ENCODE peak calls at places on chromosomes 3 and 15, in six cellular contexts. I, Q, R, N, Z and D are unnamed samples.
A peak's percentile ranks its signal among the peaks of the same experiment; 100 is the strongest.

GRCh38 chr3:82474711-82475110 is 713.3 kb upstream of the GBE1 start:
- DNase-seq in I (no peak), Q (no peak), R (peak; percentile 16), N (no peak), Z (no peak), D (no peak)

GRCh38 chr3:71101014-71101413 is 482.5 kb downstream of the FOXP1 start:
- DNase-seq in I (no peak), Q (no peak), R (peak; percentile 49), N (no peak), Z (no peak), D (no peak)

GRCh38 chr3:133989931-133990702 is 39.6 kb downstream of the SLCO2A1 start:
- DNase-seq in I (no peak), Q (no peak), R (no peak), N (no peak), Z (no peak), D (no peak)

GRCh38 chr3:82643948-82644347 is 882.5 kb upstream of the GBE1 start:
- DNase-seq in I (peak; percentile 46), Q (no peak), R (peak; percentile 26), N (peak; percentile 8), Z (no peak), D (no peak)

GRCh38 chr3:154210986-154211385 is 89.8 kb downstream of the ARHGEF26 start:
- DNase-seq in I (no peak), Q (no peak), R (no peak), N (no peak), Z (no peak), D (no peak)

GRCh38 chr3:197463279-197463678 is 92.5 kb downstream of the BDH1 start:
- DNase-seq in I (no peak), Q (no peak), R (no peak), N (no peak), Z (no peak), D (no peak)

GRCh38 chr3:159853506-159853864 is 135.2 kb upstream of the IL12A start:
- DNase-seq in I (no peak), Q (no peak), R (no peak), N (no peak), Z (no peak), D (no peak)

GRCh38 chr3:54356299-54357037 is 234.1 kb downstream of the CACNA2D3 start:
- DNase-seq in I (peak; percentile 29), Q (peak; percentile 18), R (no peak), N (no peak), Z (no peak), D (peak; percentile 56)

DNA sequence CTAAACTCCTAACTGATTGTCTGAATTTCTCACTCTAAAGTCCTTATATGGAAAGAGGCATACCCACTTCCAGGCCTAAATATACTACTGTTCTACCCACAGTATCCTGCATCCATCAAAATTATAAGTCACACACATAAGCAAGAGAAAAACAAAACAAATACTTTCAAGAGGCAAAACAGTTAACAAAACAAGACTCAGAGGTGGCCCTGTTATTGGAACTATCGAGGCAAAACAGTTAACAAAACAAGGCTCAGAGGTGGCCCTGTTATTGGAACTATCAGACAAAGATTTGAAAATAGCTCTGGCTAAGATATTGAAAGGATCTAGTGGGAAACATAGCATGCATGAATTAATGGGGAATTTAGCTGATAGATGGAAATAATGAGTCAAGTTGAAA is 224.2 kb upstream of the CGNL1 start:
- DNase-seq in I (no peak), Q (no peak), R (no peak), N (no peak), Z (no peak), D (no peak)
- H3K4me3 ChIP-seq in I (no peak overlapping the region), Q (no peak overlapping the region), R (no peak overlapping the region), N (no peak overlapping the region), Z (no peak overlapping the region), D (no peak overlapping the region)

DNA sequence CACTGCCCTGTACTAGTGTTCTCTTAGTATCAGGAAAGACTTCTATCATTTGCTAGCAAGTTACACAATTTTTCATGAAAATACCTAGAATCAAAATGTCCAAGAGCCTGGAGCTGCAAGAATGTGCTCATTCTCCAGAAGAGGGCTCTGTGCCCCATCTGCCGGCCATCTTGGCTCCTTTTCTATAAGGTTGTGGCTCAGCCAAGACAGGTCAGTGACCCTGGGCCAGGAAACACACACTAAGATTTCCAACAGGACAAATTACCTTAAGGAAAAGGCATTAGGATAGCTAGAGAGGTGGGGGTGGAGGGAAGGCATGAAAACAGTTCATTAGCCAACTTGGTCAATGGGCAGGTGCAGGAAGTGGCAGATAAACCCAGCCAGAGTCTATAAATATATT is 20.7 kb downstream of the TIMP4 start:
- DNase-seq in I (peak; percentile 47), Q (no peak), R (peak; percentile 65), N (peak; percentile 39), Z (peak; percentile 32), D (no peak)
- TF ChIP-seq CTCF in I (no peak), Q (peak; percentile 26), R (peak; percentile 73), N (peak; percentile 72), Z (peak; percentile 30), D (peak; percentile 36)

GRCh38 chr3:37945407-37945802 is 45.2 kb upstream of the VILL start:
- DNase-seq in I (no peak), Q (no peak), R (peak; percentile 63), N (no peak), Z (no peak), D (no peak)
- H3K4me1 ChIP-seq in I (peaks cover 50% of the 10 kb centered on the region), Q (peaks cover 7% of the 10 kb centered on the region), R (peaks cover 28% of the 10 kb centered on the region), N (no peaks in the 10 kb centered on the region), Z (peaks cover 73% of the 10 kb centered on the region), D (peaks cover 2% of the 10 kb centered on the region)

GRCh38 chr3:17655743-17656142 is 86.7 kb downstream of the TBC1D5 start:
- DNase-seq in I (no peak), Q (no peak), R (no peak), N (no peak), Z (no peak), D (no peak)
- H3K4me3 ChIP-seq in I (no peak overlapping the region), Q (no peak overlapping the region), R (no peak overlapping the region), N (no peak overlapping the region), Z (no peak overlapping the region), D (no peak overlapping the region)

DNA sequence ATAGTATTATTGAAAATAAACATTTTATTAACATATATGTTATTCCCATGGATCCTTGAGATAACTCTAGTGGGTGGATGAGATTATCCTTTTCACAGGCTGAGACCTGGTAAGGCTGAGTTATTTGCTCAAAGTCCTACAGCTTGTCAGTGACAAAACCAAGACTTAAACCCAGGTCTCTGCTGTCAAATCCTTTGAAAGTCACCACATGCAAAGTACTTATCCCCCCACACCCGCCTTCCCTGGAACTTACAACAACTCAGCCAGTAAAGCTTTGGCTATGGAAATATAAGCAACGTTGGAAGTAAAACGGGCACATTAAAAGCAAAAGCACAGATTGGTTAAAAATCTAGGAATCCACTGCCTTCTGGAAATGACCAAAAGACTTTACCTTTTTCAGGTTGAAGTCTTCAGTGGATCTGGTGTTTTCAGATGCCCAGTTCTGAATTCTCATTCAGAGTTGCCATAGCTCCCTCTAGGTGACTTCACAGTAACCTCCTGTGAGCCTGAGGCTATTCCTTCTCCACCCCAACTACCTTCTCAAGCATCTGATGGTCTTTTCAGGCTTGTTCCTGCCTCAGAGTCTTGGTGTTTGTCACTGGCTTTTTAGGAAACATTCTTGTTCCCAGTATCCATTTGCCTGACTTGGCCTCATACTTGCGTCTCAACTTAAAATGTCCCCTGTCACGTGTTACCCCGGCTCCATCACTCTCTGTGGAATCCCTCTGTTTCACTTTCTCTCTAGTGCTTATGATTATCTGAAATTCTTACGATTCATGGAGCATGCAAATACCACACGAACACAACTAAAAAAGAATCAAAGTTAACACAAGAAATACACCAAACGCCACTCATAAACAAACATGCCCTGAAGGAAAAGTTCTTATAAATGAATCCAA is 131.2 kb downstream of the MAGI1 start:
- DNase-seq in I (no peak), Q (no peak), R (no peak), N (no peak), Z (no peak), D (no peak)
- TF ChIP-seq CTCF in I (no peak), Q (no peak), R (no peak), N (no peak), Z (no peak), D (peak; percentile 12)

DNA sequence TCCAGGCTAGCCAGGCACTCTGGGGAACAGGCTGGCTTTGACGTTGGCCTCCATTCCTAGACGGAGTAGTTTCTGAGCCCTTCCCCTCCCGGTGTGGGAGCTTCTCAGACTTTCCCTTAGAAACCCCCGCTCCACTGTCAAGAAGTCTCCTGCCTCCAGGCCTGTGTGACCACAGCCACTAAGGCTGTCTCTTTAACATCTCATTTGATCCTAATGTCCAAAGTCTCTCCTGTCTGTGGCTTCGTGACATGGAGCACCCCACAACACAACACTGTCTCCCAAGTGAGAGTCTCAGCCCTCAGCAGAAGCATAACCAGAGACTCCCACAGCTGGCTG is 6.0 kb downstream of the CSRNP1 start:
- DNase-seq in I (no peak), Q (no peak), R (no peak), N (no peak), Z (no peak), D (no peak)
- H3K4me1 ChIP-seq in I (peaks cover 55% of the 10 kb centered on the region), Q (peaks cover 69% of the 10 kb centered on the region), R (peaks cover 71% of the 10 kb centered on the region), N (peaks cover 70% of the 10 kb centered on the region), Z (peaks cover 80% of the 10 kb centered on the region), D (no peaks in the 10 kb centered on the region)

GRCh38 chr3:90007786-90008499 is 900.5 kb downstream of the EPHA3 start:
- DNase-seq in I (no peak), Q (no peak), R (no peak), N (no peak), Z (no peak), D (no peak)
- H3K4me3 ChIP-seq in I (no peak overlapping the region), Q (no peak overlapping the region), R (no peak overlapping the region), N (no peak overlapping the region), Z (no peak overlapping the region), D (no peak overlapping the region)

DNA sequence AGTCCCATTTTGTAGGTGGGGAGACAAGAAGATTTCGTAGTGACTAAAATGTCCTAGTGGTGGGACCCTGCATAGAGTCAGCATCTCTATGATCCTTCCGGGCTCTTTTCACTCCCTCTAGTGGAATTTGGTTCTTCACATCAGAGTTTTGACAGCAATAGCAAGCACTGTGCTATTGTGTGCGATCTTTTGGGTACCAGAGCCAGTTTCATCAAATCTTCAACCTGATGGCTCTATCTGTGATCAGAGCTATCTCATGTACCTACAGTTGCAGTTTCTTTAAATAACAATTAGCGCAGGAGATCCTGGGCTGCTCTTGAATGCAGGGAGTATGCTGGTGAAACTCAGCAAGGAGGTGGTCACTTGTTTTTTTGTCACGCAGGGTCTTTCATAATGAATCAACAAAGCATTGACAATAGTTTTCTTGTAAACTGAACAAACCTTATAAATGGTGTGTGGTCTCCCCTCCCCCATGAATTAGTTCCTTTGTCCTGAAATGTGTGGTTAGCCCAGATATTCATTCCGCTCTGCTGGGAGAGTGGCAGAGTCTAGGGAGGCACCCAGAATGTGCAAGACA is 257.2 kb upstream of the SOX2 start:
- DNase-seq in I (no peak), Q (no peak), R (no peak), N (no peak), Z (no peak), D (no peak)
- TF ChIP-seq CTCF in I (no peak), Q (no peak), R (no peak), N (peak; percentile 15), Z (no peak), D (no peak)